ENCODE peak calls at places on chromosome 1, in five cellular contexts. J, S, O, L and U are unnamed samples.

GRCh38 chr1:42737257-42737656 is 2.8 kb downstream of the CLDN19 start:
- DNase-seq in J (no peak), S (no peak), O (no peak), L (no peak), U (no peak)

GRCh38 chr1:111818081-111818480 is 62.4 kb downstream of the DDX20 start:
- DNase-seq in J (no peak), S (no peak), O (no peak), L (no peak), U (no peak)

GRCh38 chr1:240888039-240888786 is 276.3 kb upstream of the GREM2 start:
- DNase-seq in J (peak), S (peak), O (peak), L (peak), U (no peak)

GRCh38 chr1:237220243-237220642 is 178.3 kb downstream of the RYR2 start:
- DNase-seq in J (no peak), S (no peak), O (no peak), L (no peak), U (no peak)

GRCh38 chr1:80445021-80445420 is 1355.7 kb upstream of the ADGRL2 start:
- DNase-seq in J (no peak), S (no peak), O (no peak), L (no peak), U (no peak)

GRCh38 chr1:26155370-26156284 is 3.3 kb upstream of the FAM110D start:
- DNase-seq in J (no peak), S (no peak), O (no peak), L (no peak), U (no peak)

GRCh38 chr1:170196490-170196889 is 50.7 kb downstream of the NTMT2 start:
- DNase-seq in J (no peak), S (no peak), O (no peak), L (no peak), U (no peak)

GRCh38 chr1:158150512-158150911 is 30.2 kb upstream of the CD1D start:
- DNase-seq in J (no peak), S (no peak), O (no peak), L (no peak), U (no peak)

GRCh38 chr1:81209471-81209870 is 591.3 kb upstream of the ADGRL2 start:
- DNase-seq in J (no peak), S (no peak), O (no peak), L (no peak), U (no peak)

GRCh38 chr1:155574077-155574476 is 11.5 kb upstream of the ASH1L start:
- DNase-seq in J (no peak), S (no peak), O (no peak), L (no peak), U (no peak)

GRCh38 chr1:241950390-241950789 is 7.2 kb upstream of the BECN2 start:
- DNase-seq in J (no peak), S (no peak), O (no peak), L (no peak), U (peak)

GRCh38 chr1:13808729-13809131 is 108.7 kb downstream of the PRDM2 start:
- DNase-seq in J (no peak), S (no peak), O (peak), L (no peak), U (peak)

GRCh38 chr1:29469457-29469856 is 233.1 kb downstream of the PTPRU start:
- DNase-seq in J (no peak), S (no peak), O (no peak), L (peak), U (no peak)

GRCh38 chr1:77015748-77016341 is 148.6 kb downstream of the ST6GALNAC5 start:
- DNase-seq in J (no peak), S (no peak), O (no peak), L (no peak), U (no peak)

GRCh38 chr1:113276507-113276906 is 113.8 kb upstream of the MAGI3 start:
- DNase-seq in J (no peak), S (no peak), O (peak), L (no peak), U (no peak)

GRCh38 chr1:205791568-205792180 is 16.4 kb upstream of the RAB29 start:
- DNase-seq in J (peak), S (no peak), O (peak), L (peak), U (peak)

GRCh38 chr1:201531551-201532425 is 7.1 kb upstream of the NAV1 start:
- DNase-seq in J (no peak), S (no peak), O (no peak), L (no peak), U (no peak)

GRCh38 chr1:47023268-47024137 is at the start of gene CYP4X1:
- DNase-seq in J (no peak), S (peak), O (no peak), L (no peak), U (no peak)

GRCh38 chr1:230713915-230714764 is at the start of gene AGT:
- DNase-seq in J (no peak), S (no peak), O (no peak), L (peak), U (peak)

GRCh38 chr1:200436436-200436835 is 26.6 kb upstream of the ZNF281 start:
- DNase-seq in J (no peak), S (no peak), O (no peak), L (no peak), U (peak)

GRCh38 chr1:111481387-111482221 is 7.8 kb downstream of the C1orf162 start:
- DNase-seq in J (peak), S (peak), O (peak), L (peak), U (peak)

GRCh38 chr1:188061881-188062280 is 1233.1 kb downstream of the PLA2G4A start:
- DNase-seq in J (no peak), S (no peak), O (no peak), L (no peak), U (no peak)

GRCh38 chr1:188058801-188059200 is 1230.1 kb downstream of the PLA2G4A start:
- DNase-seq in J (no peak), S (no peak), O (no peak), L (no peak), U (no peak)

GRCh38 chr1:188065917-188066316 is 1237.2 kb downstream of the PLA2G4A start:
- DNase-seq in J (no peak), S (no peak), O (no peak), L (no peak), U (peak)

DNA sequence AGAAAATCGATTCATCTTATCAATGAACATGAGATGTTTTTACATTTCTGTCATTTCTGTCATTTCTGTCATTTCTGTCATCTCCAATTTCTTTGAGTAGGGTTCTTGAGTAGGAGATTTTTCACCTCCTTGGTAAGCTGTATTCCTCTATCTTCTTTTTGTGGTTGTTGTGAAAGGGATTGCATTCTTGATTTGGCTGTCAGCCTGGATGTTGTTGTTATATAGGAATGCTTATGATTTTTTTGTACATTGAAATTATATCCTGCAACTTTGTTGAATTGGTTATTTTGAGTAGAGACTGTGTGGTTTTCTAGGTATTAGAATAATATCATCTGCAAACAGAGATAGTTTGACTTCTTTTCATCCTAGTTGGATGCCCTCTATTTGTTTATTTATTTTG is 1233.7 kb downstream of the PLA2G4A start:
- DNase-seq in J (no peak), S (no peak), O (no peak), L (no peak), U (peak)
- TF ChIP-seq MAFK in J (no peak), S (no peak), O (no peak), L (no peak), U (no peak)

GRCh38 chr1:234887026-234887910 is 241.4 kb downstream of the TOMM20 start:
- DNase-seq in J (no peak), S (no peak), O (no peak), L (no peak), U (peak)
- TF ChIP-seq MAFK in J (no peak), S (no peak), O (no peak), L (no peak), U (no peak)

GRCh38 chr1:165147799-165148198 is 208.7 kb downstream of the LMX1A start:
- DNase-seq in J (no peak), S (no peak), O (no peak), L (no peak), U (no peak)

GRCh38 chr1:165152109-165152508 is 204.4 kb downstream of the LMX1A start:
- DNase-seq in J (no peak), S (no peak), O (no peak), L (no peak), U (no peak)

GRCh38 chr1:165153182-165153581 is 203.3 kb downstream of the LMX1A start:
- DNase-seq in J (no peak), S (no peak), O (no peak), L (no peak), U (no peak)

GRCh38 chr1:165152727-165153126 is 203.8 kb downstream of the LMX1A start:
- DNase-seq in J (no peak), S (no peak), O (peak), L (peak), U (no peak)
- TF ChIP-seq MAFK in J (no peak), S (no peak), O (no peak), L (no peak), U (no peak)

GRCh38 chr1:69175078-69175477 is 392.6 kb upstream of the LRRC7 start:
- DNase-seq in J (no peak), S (no peak), O (no peak), L (no peak), U (no peak)
- TF ChIP-seq MAFK in J (no peak), S (no peak), O (no peak), L (no peak), U (no peak)

DNA sequence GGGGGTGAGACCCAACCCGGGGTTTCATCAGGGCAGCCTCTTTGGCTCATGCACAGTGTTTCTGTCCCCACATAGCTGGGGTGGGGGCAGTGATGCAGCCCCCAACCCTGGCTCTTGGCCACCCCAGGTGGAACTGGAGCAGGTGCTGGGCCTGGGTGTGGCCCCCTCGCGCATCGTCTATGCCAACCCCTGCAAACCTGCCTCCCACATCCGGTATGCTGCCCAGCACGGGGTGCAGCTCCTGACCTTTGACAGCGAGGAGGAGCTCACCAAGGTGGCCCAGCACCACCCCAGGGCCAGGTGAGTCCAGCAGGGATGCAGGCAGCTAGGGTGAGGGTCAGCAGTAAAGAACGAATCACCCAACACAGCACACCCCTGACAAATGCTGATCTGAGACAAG is 72.3 kb upstream of the TINAGL1 start:
- DNase-seq in J (no peak), S (no peak), O (no peak), L (no peak), U (no peak)
- TF ChIP-seq MAFK in J (no peak), S (no peak), O (no peak), L (no peak), U (no peak)